ENCODE peak calls at places on chromosomes 11 and 22, in seven cellular contexts. One of them, this sample, is unnamed.

GRCh38 chr22:29155966-29156365 is 49.7 kb upstream of the EMID1 start:
- DNase-seq in upper lobe of left lung: no peak
- DNase-seq in HCT116: no peak
- DNase-seq in sigmoid colon: peak; percentile 40
- DNase-seq in tibial nerve: no peak
- DNase-seq in transverse colon: no peak
- DNase-seq in lower leg skin: peak; percentile 53
- DNase-seq in this sample: no peak

GRCh38 chr11:132451942-132452601 is 1080.2 kb downstream of the OPCML start:
- DNase-seq in upper lobe of left lung: no peak
- DNase-seq in HCT116: no peak
- DNase-seq in sigmoid colon: no peak
- DNase-seq in tibial nerve: no peak
- DNase-seq in transverse colon: no peak
- DNase-seq in lower leg skin: no peak
- DNase-seq in this sample: no peak

GRCh38 chr22:50046481-50047245 is 11.4 kb downstream of the TTLL8 start:
- DNase-seq in upper lobe of left lung: peak; percentile 65
- DNase-seq in HCT116: no peak
- DNase-seq in sigmoid colon: peak; percentile 47
- DNase-seq in tibial nerve: no peak
- DNase-seq in transverse colon: no peak
- DNase-seq in lower leg skin: no peak
- DNase-seq in this sample: no peak

GRCh38 chr22:23790819-23791736 is 4.3 kb downstream of the SMARCB1 start:
- DNase-seq in upper lobe of left lung: no peak
- DNase-seq in HCT116: no peak
- DNase-seq in sigmoid colon: no peak
- DNase-seq in tibial nerve: peak; percentile 59
- DNase-seq in transverse colon: no peak
- DNase-seq in lower leg skin: no peak
- DNase-seq in this sample: no peak

GRCh38 chr11:130709531-130709930 is 206.7 kb downstream of the SNX19 start:
- DNase-seq in upper lobe of left lung: peak; percentile 14
- DNase-seq in HCT116: no peak
- DNase-seq in sigmoid colon: no peak
- DNase-seq in tibial nerve: no peak
- DNase-seq in transverse colon: no peak
- DNase-seq in lower leg skin: no peak
- DNase-seq in this sample: no peak

GRCh38 chr22:19213496-19214473 is 35.2 kb upstream of the SLC25A1 start:
- DNase-seq in upper lobe of left lung: no peak
- DNase-seq in HCT116: no peak
- DNase-seq in sigmoid colon: no peak
- DNase-seq in tibial nerve: no peak
- DNase-seq in transverse colon: no peak
- DNase-seq in lower leg skin: no peak
- DNase-seq in this sample: no peak

GRCh38 chr11:40129276-40129675 is 1330.2 kb downstream of the LRRC4C start:
- DNase-seq in upper lobe of left lung: no peak
- DNase-seq in HCT116: no peak
- DNase-seq in sigmoid colon: no peak
- DNase-seq in tibial nerve: no peak
- DNase-seq in transverse colon: no peak
- DNase-seq in lower leg skin: no peak
- DNase-seq in this sample: no peak

GRCh38 chr22:24008381-24009226 is 2.5 kb upstream of the CABIN1 start:
- DNase-seq in upper lobe of left lung: no peak
- DNase-seq in HCT116: no peak
- DNase-seq in sigmoid colon: no peak
- DNase-seq in tibial nerve: no peak
- DNase-seq in transverse colon: no peak
- DNase-seq in lower leg skin: no peak
- DNase-seq in this sample: no peak

GRCh38 chr11:76408171-76408965 is 27.2 kb downstream of the GVQW3 start:
- DNase-seq in upper lobe of left lung: no peak
- DNase-seq in HCT116: no peak
- DNase-seq in sigmoid colon: no peak
- DNase-seq in tibial nerve: no peak
- DNase-seq in transverse colon: no peak
- DNase-seq in lower leg skin: no peak
- DNase-seq in this sample: no peak

GRCh38 chr11:18754308-18754707 is 28.3 kb upstream of the IGSF22 start:
- DNase-seq in upper lobe of left lung: no peak
- DNase-seq in HCT116: no peak
- DNase-seq in sigmoid colon: no peak
- DNase-seq in tibial nerve: no peak
- DNase-seq in transverse colon: no peak
- DNase-seq in lower leg skin: no peak
- DNase-seq in this sample: no peak

GRCh38 chr11:43327987-43328386 is 16.2 kb downstream of the API5 start:
- DNase-seq in upper lobe of left lung: no peak
- DNase-seq in HCT116: no peak
- DNase-seq in sigmoid colon: no peak
- DNase-seq in tibial nerve: no peak
- DNase-seq in transverse colon: no peak
- DNase-seq in lower leg skin: no peak
- DNase-seq in this sample: no peak

GRCh38 chr11:31397239-31397834 is 27.7 kb downstream of the DNAJC24 start:
- DNase-seq in upper lobe of left lung: no peak
- DNase-seq in HCT116: no peak
- DNase-seq in sigmoid colon: no peak
- DNase-seq in tibial nerve: no peak
- DNase-seq in transverse colon: no peak
- DNase-seq in lower leg skin: no peak
- DNase-seq in this sample: no peak

GRCh38 chr11:12546660-12547059 is 127.6 kb upstream of the TEAD1 start:
- DNase-seq in upper lobe of left lung: no peak
- DNase-seq in HCT116: no peak
- DNase-seq in sigmoid colon: no peak
- DNase-seq in tibial nerve: no peak
- DNase-seq in transverse colon: no peak
- DNase-seq in lower leg skin: peak; percentile 40
- DNase-seq in this sample: no peak

GRCh38 chr11:79626135-79626748 is 185.4 kb upstream of the TENM4 start:
- DNase-seq in upper lobe of left lung: no peak
- DNase-seq in HCT116: no peak
- DNase-seq in sigmoid colon: no peak
- DNase-seq in tibial nerve: no peak
- DNase-seq in transverse colon: no peak
- DNase-seq in lower leg skin: no peak
- DNase-seq in this sample: no peak

GRCh38 chr11:81497202-81497804 is 1236.4 kb downstream of the FAM181B start:
- DNase-seq in upper lobe of left lung: no peak
- DNase-seq in HCT116: peak; percentile 0
- DNase-seq in sigmoid colon: no peak
- DNase-seq in tibial nerve: peak; percentile 27
- DNase-seq in transverse colon: no peak
- DNase-seq in lower leg skin: no peak
- DNase-seq in this sample: no peak

GRCh38 chr11:36195496-36196346 is 93.5 kb downstream of the COMMD9 start:
- DNase-seq in upper lobe of left lung: no peak
- DNase-seq in HCT116: no peak
- DNase-seq in sigmoid colon: no peak
- DNase-seq in tibial nerve: no peak
- DNase-seq in transverse colon: no peak
- DNase-seq in lower leg skin: no peak
- DNase-seq in this sample: no peak

GRCh38 chr11:130071211-130071712 is 1.6 kb downstream of the APLP2 start:
- DNase-seq in upper lobe of left lung: no peak
- DNase-seq in HCT116: no peak
- DNase-seq in sigmoid colon: no peak
- DNase-seq in tibial nerve: no peak
- DNase-seq in transverse colon: no peak
- DNase-seq in lower leg skin: no peak
- DNase-seq in this sample: no peak

GRCh38 chr11:93059074-93059957 is 89.9 kb downstream of the MTNR1B start:
- DNase-seq in upper lobe of left lung: no peak
- DNase-seq in HCT116: no peak
- DNase-seq in sigmoid colon: no peak
- DNase-seq in tibial nerve: no peak
- DNase-seq in transverse colon: no peak
- DNase-seq in lower leg skin: no peak
- DNase-seq in this sample: no peak

GRCh38 chr11:77590194-77590591 is 440 bp downstream of the AQP11 start:
- DNase-seq in upper lobe of left lung: no peak
- DNase-seq in HCT116: no peak
- DNase-seq in sigmoid colon: peak; percentile 73
- DNase-seq in tibial nerve: peak; percentile 18
- DNase-seq in transverse colon: peak; percentile 57
- DNase-seq in lower leg skin: no peak
- DNase-seq in this sample: no peak

GRCh38 chr11:72333657-72334056 is 89.7 kb upstream of the PHOX2A start:
- DNase-seq in upper lobe of left lung: no peak
- DNase-seq in HCT116: no peak
- DNase-seq in sigmoid colon: no peak
- DNase-seq in tibial nerve: no peak
- DNase-seq in transverse colon: no peak
- DNase-seq in lower leg skin: no peak
- DNase-seq in this sample: no peak

GRCh38 chr22:39518996-39519680 is 1.2 kb upstream of the ATF4 start:
- DNase-seq in upper lobe of left lung: no peak
- DNase-seq in HCT116: no peak
- DNase-seq in sigmoid colon: no peak
- DNase-seq in tibial nerve: no peak
- DNase-seq in transverse colon: peak; percentile 51
- DNase-seq in lower leg skin: no peak
- DNase-seq in this sample: no peak

GRCh38 chr22:39518124-39518786 is 2.1 kb upstream of the ATF4 start:
- DNase-seq in upper lobe of left lung: no peak
- DNase-seq in HCT116: no peak
- DNase-seq in sigmoid colon: no peak
- DNase-seq in tibial nerve: no peak
- DNase-seq in transverse colon: no peak
- DNase-seq in lower leg skin: no peak
- DNase-seq in this sample: no peak

GRCh38 chr22:39520874-39521857 is 804 bp downstream of the ATF4 start:
- DNase-seq in upper lobe of left lung: peak; percentile 97
- DNase-seq in HCT116: no peak
- DNase-seq in sigmoid colon: peak; percentile 93
- DNase-seq in tibial nerve: peak; percentile 67
- DNase-seq in transverse colon: peak; percentile 84
- DNase-seq in lower leg skin: peak; percentile 95
- DNase-seq in this sample: peak; percentile 69

GRCh38 chr22:39519681-39520053 is 695 bp upstream of the ATF4 start:
- DNase-seq in upper lobe of left lung: no peak
- DNase-seq in HCT116: no peak
- DNase-seq in sigmoid colon: peak; percentile 87
- DNase-seq in tibial nerve: peak; percentile 49
- DNase-seq in transverse colon: peak; percentile 69
- DNase-seq in lower leg skin: peak; percentile 93
- DNase-seq in this sample: no peak

DNA sequence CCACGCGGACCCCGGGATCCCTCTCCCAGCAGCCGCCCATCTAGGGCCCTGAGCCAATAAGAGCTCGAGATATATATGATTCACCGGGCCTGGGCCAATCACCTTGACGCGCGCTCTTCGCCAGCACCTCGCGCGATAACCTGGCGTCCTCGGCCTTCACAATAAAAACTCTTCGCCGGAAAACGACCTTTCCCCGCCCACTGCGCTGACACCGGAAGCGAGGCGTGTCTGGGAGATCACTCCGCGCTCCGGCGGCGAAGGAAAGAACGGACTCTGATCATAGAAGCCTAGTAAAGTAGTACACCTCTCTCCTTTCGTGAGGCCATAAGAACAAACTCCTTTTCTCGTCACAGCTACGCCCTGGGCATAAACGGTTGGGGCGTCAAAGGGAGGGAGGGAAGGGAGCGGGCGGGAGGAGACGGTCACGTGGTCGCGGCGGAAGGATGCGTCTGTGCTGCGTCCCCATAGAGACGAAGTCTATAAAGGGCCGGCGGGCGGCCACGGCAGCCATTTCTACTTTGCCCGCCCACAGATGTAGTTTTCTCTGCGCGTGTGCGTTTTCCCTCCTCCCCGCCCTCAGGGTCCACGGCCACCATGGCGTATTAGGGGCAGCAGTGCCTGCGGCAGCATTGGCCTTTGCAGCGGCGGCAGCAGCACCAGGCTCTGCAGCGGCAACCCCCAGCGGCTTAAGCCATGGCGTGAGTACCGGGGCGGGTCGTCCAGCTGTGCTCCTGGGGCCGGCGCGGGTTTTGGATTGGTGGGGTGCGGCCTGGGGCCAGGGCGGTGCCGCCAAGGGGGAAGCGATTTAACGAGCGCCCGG is at the start of gene ATF4:
- DNase-seq in upper lobe of left lung: peak; percentile 96
- DNase-seq in HCT116: peak; percentile 99
- DNase-seq in sigmoid colon: peak; percentile 99
- DNase-seq in tibial nerve: peak; percentile 96
- DNase-seq in transverse colon: peak; percentile 98
- DNase-seq in lower leg skin: peak; percentile 99
- DNase-seq in this sample: peak; percentile 98
- TF ChIP-seq POLR2A in upper lobe of left lung: peak; percentile 99
- TF ChIP-seq POLR2A in HCT116: peak; percentile 98
- TF ChIP-seq POLR2A in sigmoid colon: peak; percentile 100
- TF ChIP-seq POLR2A in tibial nerve: peak; percentile 98
- TF ChIP-seq POLR2A in transverse colon: peak; percentile 100
- TF ChIP-seq POLR2A in lower leg skin: no peak
- TF ChIP-seq POLR2A in this sample: peak; percentile 99

GRCh38 chr11:59560702-59561469 is 49.5 kb downstream of the OR4D9 start:
- DNase-seq in upper lobe of left lung: peak; percentile 93
- DNase-seq in HCT116: peak; percentile 83
- DNase-seq in sigmoid colon: peak; percentile 95
- DNase-seq in tibial nerve: peak; percentile 82
- DNase-seq in transverse colon: peak; percentile 91
- DNase-seq in lower leg skin: peak; percentile 97
- DNase-seq in this sample: peak; percentile 82
- TF ChIP-seq POLR2A in upper lobe of left lung: no peak
- TF ChIP-seq POLR2A in HCT116: no peak
- TF ChIP-seq POLR2A in sigmoid colon: peak; percentile 28
- TF ChIP-seq POLR2A in tibial nerve: peak; percentile 55
- TF ChIP-seq POLR2A in transverse colon: peak; percentile 48
- TF ChIP-seq POLR2A in lower leg skin: no peak
- TF ChIP-seq POLR2A in this sample: no peak

DNA sequence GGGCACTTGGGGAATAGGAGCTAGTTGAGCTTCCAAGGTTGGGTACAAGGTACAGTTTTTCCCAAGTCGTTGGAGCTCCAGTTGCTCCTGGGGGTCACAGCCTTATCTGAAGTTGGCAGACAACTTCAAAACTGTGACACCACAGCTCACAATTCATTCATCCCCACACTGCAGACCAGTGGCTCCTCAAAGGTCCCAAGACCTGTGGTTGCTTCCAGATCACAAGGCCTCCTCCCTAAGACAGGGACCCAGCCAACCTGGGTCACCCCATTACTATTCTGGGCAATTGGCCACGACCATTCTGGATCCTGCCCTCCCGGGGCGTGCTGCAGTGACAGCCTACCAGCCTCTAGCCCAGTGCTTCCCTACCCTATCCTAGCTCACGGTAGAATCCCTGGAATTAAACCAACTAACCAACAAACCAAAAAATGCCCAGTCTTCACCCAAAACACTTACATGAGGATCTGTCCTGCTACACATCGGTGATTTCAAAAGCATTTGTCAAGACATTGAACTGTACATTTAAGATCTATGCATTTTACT is 862 bp upstream of the PDXP start:
- DNase-seq in upper lobe of left lung: no peak
- DNase-seq in HCT116: no peak
- DNase-seq in sigmoid colon: no peak
- DNase-seq in tibial nerve: no peak
- DNase-seq in transverse colon: no peak
- DNase-seq in lower leg skin: no peak
- DNase-seq in this sample: no peak
- TF ChIP-seq POLR2A in upper lobe of left lung: no peak
- TF ChIP-seq POLR2A in HCT116: peak; percentile 79
- TF ChIP-seq POLR2A in sigmoid colon: no peak
- TF ChIP-seq POLR2A in tibial nerve: no peak
- TF ChIP-seq POLR2A in transverse colon: no peak
- TF ChIP-seq POLR2A in lower leg skin: no peak
- TF ChIP-seq POLR2A in this sample: no peak

GRCh38 chr11:57903441-57904123 is 120.1 kb upstream of the OR9Q1 start:
- DNase-seq in upper lobe of left lung: no peak
- DNase-seq in HCT116: peak; percentile 74
- DNase-seq in sigmoid colon: no peak
- DNase-seq in tibial nerve: no peak
- DNase-seq in transverse colon: peak; percentile 80
- DNase-seq in lower leg skin: peak; percentile 89
- DNase-seq in this sample: peak; percentile 74
- TF ChIP-seq POLR2A in upper lobe of left lung: no peak
- TF ChIP-seq POLR2A in HCT116: no peak
- TF ChIP-seq POLR2A in sigmoid colon: no peak
- TF ChIP-seq POLR2A in tibial nerve: no peak
- TF ChIP-seq POLR2A in transverse colon: no peak
- TF ChIP-seq POLR2A in lower leg skin: no peak
- TF ChIP-seq POLR2A in this sample: no peak